ENCODE peak calls at places on chromosomes 16 and 17, in five cellular contexts. V is AG09319, J is omental fat pad, K is thoracic aorta, R is HFFc6. N is an unnamed sample.

GRCh38 chr16:11233727-11234376 is 22.2 kb downstream of the SOCS1 start:
- DNase-seq in V (no peak), J (no peak), K (no peak), R (no peak), N (no peak)

GRCh38 chr17:40980117-40980516 is 4.0 kb downstream of the KRT40 start:
- DNase-seq in V (no peak), J (no peak), K (no peak), R (no peak), N (no peak)

GRCh38 chr17:17766351-17767095 is 70.3 kb downstream of the SREBF1 start:
- DNase-seq in V (no peak), J (no peak), K (no peak), R (no peak), N (no peak)

GRCh38 chr16:53775821-53776431 is 72.0 kb downstream of the FTO start:
- DNase-seq in V (peak; percentile 70), J (peak; percentile 26), K (peak; percentile 12), R (peak; percentile 85), N (no peak)

GRCh38 chr17:2180768-2181167 is 122.8 kb downstream of the SMG6 start:
- DNase-seq in V (no peak), J (no peak), K (no peak), R (no peak), N (no peak)

GRCh38 chr17:47717845-47718621 is 15.0 kb upstream of the TBX21 start:
- DNase-seq in V (no peak), J (no peak), K (no peak), R (no peak), N (no peak)

GRCh38 chr17:35486920-35487727 is 38.6 kb upstream of the SLFN13 start:
- DNase-seq in V (no peak), J (peak; percentile 35), K (no peak), R (peak; percentile 9), N (no peak)

GRCh38 chr16:1773703-1774455 is 945 bp upstream of the MRPS34 start:
- DNase-seq in V (no peak), J (no peak), K (no peak), R (peak; percentile 39), N (no peak)

GRCh38 chr17:77246110-77247047 is 105.6 kb downstream of the SEC14L1 start:
- DNase-seq in V (no peak), J (no peak), K (no peak), R (no peak), N (no peak)

GRCh38 chr17:82615084-82616020 is 32.9 kb downstream of the WDR45B start:
- DNase-seq in V (no peak), J (no peak), K (no peak), R (no peak), N (no peak)

GRCh38 chr16:67989322-67990017 is 9.2 kb upstream of the DPEP3 start:
- DNase-seq in V (no peak), J (no peak), K (no peak), R (no peak), N (no peak)

GRCh38 chr17:78252111-78252634 is 20.7 kb downstream of the TMEM235 start:
- DNase-seq in V (no peak), J (no peak), K (no peak), R (no peak), N (no peak)

GRCh38 chr17:27368971-27369370 is 75.1 kb downstream of the WSB1 start:
- DNase-seq in V (no peak), J (no peak), K (no peak), R (no peak), N (no peak)

GRCh38 chr16:66273644-66274334 is 92.7 kb upstream of the CDH5 start:
- DNase-seq in V (no peak), J (no peak), K (no peak), R (peak; percentile 42), N (peak; percentile 31)

GRCh38 chr17:49249292-49249794 is 18.8 kb upstream of the PHOSPHO1 start:
- DNase-seq in V (no peak), J (no peak), K (no peak), R (no peak), N (no peak)

GRCh38 chr17:36152639-36153120 is 23.8 kb downstream of the TBC1D3B start:
- DNase-seq in V (peak; percentile 0), J (no peak), K (no peak), R (no peak), N (no peak)

GRCh38 chr16:22317001-22317530 is 19.9 kb downstream of the POLR3E start:
- DNase-seq in V (no peak), J (no peak), K (no peak), R (no peak), N (no peak)

GRCh38 chr17:78725448-78726021 is 56.5 kb downstream of the CYTH1 start:
- DNase-seq in V (no peak), J (no peak), K (no peak), R (no peak), N (no peak)

GRCh38 chr17:39461911-39462641 is 790 bp downstream of the CDK12 start:
- DNase-seq in V (no peak), J (no peak), K (no peak), R (peak; percentile 9), N (no peak)

GRCh38 chr17:57288034-57288752 is 31.9 kb downstream of the MSI2 start:
- DNase-seq in V (no peak), J (no peak), K (no peak), R (no peak), N (no peak)

GRCh38 chr17:47839899-47840741 is 953 bp downstream of the SCRN2 start:
- DNase-seq in V (no peak), J (no peak), K (no peak), R (no peak), N (no peak)

GRCh38 chr16:13110124-13110796 is 208.9 kb downstream of the SHISA9 start:
- DNase-seq in V (no peak), J (no peak), K (peak; percentile 31), R (peak; percentile 22), N (no peak)

GRCh38 chr16:30875881-30876791 is 17.7 kb downstream of the BCL7C start:
- DNase-seq in V (no peak), J (no peak), K (no peak), R (no peak), N (peak; percentile 49)

GRCh38 chr17:32275060-32276042 is 9.7 kb downstream of the RHBDL3 start:
- DNase-seq in V (no peak), J (no peak), K (no peak), R (peak; percentile 88), N (no peak)

DNA sequence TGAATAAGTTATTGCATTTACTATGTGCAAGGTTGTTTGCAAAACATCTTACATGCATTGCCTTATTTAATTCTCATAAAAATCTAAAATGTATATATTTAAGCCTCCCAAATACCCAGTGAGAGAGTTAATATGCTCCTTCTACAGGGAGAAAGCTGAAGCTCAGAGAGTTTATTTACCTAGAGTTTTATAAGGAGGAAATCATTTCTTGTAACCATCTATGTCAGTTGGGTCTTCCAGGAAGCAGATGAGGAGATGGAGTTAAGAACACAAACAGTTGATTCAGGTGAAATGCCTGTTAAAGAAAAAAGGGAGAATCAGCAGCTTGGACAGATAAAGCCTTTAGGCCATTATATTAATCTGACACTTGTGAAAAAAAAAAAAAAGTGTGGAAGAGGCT is 62.6 kb upstream of the DHX40 start:
- DNase-seq in V (no peak), J (no peak), K (no peak), R (no peak), N (no peak)
- TF ChIP-seq CTCF in V (no peak), J (no peak), K (no peak), R (no peak), N (no peak)

GRCh38 chr16:82671743-82672142 is 45.0 kb downstream of the CDH13 start:
- DNase-seq in V (no peak), J (no peak), K (no peak), R (no peak), N (no peak)
- TF ChIP-seq CTCF in V (peak; percentile 19), J (no peak), K (no peak), R (peak; percentile 80), N (peak; percentile 24)

DNA sequence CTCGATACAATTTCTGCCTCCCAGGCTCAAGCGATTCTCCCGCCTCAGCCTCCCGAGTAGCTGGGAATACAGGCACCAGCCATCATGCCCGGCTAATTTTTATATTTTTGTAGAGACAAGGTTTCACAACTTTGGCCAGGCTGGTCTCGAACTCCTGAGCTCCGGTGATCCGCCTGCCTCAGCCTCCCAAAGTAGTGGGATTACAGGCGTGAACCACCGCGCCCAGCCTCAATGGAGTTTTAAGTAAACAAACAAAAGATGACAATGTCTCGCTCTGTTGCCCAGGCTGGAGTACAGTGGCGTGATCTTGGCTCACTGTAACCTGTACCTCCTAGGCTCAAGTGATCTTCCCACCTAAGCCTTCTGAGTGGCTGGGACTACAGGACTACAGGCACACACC is 52.6 kb upstream of the TRAP1 start:
- DNase-seq in V (no peak), J (no peak), K (no peak), R (no peak), N (no peak)
- TF ChIP-seq CTCF in V (no peak), J (no peak), K (no peak), R (no peak), N (no peak)

GRCh38 chr16:79597277-79597676 is 3.3 kb downstream of the MAF start:
- DNase-seq in V (no peak), J (no peak), K (no peak), R (no peak), N (no peak)

GRCh38 chr16:79597775-79598174 is 2.8 kb downstream of the MAF start:
- DNase-seq in V (no peak), J (no peak), K (no peak), R (no peak), N (no peak)

GRCh38 chr16:79599837-79600635 is 501 bp downstream of the MAF start:
- DNase-seq in V (no peak), J (no peak), K (no peak), R (no peak), N (peak; percentile 74)

GRCh38 chr16:79599256-79599836 is 1.2 kb downstream of the MAF start:
- DNase-seq in V (no peak), J (no peak), K (no peak), R (no peak), N (peak; percentile 59)

DNA sequence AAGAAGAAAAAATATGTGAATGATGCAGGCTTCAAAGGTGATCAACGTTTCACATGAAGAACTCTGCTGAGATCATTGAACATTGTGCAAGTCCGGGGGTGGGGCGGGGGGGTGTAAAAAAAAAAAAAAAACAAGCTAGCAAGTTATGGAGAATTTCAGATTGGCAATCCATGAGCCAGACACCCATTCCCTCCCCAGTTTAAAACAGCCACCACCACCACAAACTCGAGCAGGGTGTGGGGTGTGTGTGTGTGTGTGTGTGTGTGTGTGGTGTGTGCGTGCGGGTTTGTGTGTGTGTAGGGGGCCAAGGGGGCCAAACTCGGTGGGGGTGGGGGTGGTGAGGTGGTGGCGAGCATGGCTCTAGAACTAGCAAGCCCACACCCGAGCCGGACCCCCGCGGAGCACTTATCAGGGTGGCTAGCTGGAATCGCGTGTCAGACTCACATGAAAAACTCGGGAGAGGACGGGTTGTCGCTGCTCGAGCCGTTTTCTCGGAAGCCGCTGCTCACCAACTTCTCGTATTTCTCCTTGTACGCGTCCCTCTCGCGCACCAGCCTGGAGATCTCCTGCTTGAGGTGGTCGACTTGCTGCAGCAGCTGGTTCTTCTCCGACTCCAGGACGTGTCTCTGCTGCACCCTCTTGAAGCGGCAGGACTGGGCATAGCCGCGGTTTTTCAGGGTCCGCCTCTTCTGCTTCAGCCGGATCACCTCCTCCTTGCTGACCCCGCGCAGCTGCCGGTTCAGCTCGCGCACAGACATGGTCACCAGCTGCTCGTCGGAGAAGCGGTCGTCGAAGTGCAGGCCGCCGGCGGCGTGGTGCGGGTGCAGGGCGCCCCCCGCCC is 2.0 kb downstream of the MAF start:
- DNase-seq in V (no peak), J (no peak), K (peak; percentile 16), R (no peak), N (no peak)
- TF ChIP-seq CTCF in V (no peak), J (no peak), K (peak; percentile 36), R (no peak), N (no peak)

GRCh38 chr16:70331588-70332358 is 14.9 kb upstream of the DDX19A start:
- DNase-seq in V (no peak), J (no peak), K (no peak), R (no peak), N (peak; percentile 39)
- TF ChIP-seq CTCF in V (peak; percentile 45), J (no peak), K (peak; percentile 28), R (peak; percentile 74), N (peak; percentile 14)

GRCh38 chr16:56041556-56042140 is 149.6 kb upstream of the GNAO1 start:
- DNase-seq in V (no peak), J (no peak), K (no peak), R (no peak), N (peak; percentile 42)
- TF ChIP-seq CTCF in V (no peak), J (no peak), K (peak; percentile 16), R (peak; percentile 16), N (no peak)